ENCODE peak calls at places on chromosomes 2 and 18, in ten cellular contexts. U is lower leg skin, H is adrenal gland, Q is A549, D is Peyer's patch, Z is spleen, C is body of pancreas, Y is HepG2, W is transverse colon, L is ovary. X is an unnamed sample.
A peak's percentile ranks its signal among the peaks of the same experiment; 100 is the strongest.

GRCh38 chr2:100321181-100321880 is 970 bp downstream of the LONRF2 start:
- DNase-seq in C (peak; percentile 82), W (no peak), L (peak; percentile 38), Y (no peak), U (no peak), Q (peak; percentile 40), H (peak; percentile 41), D (no peak), Z (peak; percentile 71), X (peak; percentile 45)

GRCh38 chr18:76126327-76126726 is 368.7 kb downstream of the ZNF516 start:
- DNase-seq in C (no peak), Q (no peak), Z (no peak), W (no peak), H (no peak), L (no peak), U (no peak), Y (no peak), D (no peak), X (no peak)

GRCh38 chr2:62306751-62307468 is 111.0 kb downstream of the B3GNT2 start:
- DNase-seq in Y (no peak), D (peak; percentile 56), Z (peak; percentile 83), U (no peak), Q (no peak), W (peak; percentile 50), H (no peak), L (no peak), C (peak; percentile 62), X (no peak)

GRCh38 chr2:148814853-148815419 is 60.1 kb upstream of the KIF5C start:
- DNase-seq in Y (no peak), Q (no peak), W (peak; percentile 20), U (no peak), D (no peak), H (peak; percentile 34), Z (no peak), L (no peak), C (peak; percentile 22), X (no peak)

GRCh38 chr18:36006997-36007396 is 34.5 kb downstream of the RMP24 start:
- DNase-seq in Y (peak; percentile 33), Q (no peak), H (no peak), L (no peak), W (no peak), Z (no peak), U (no peak), D (no peak), C (no peak), X (no peak)

GRCh38 chr2:119760237-119760807 is 600 bp downstream of the PTPN4 start:
- DNase-seq in Q (no peak), H (no peak), U (no peak), W (peak; percentile 52), Z (no peak), C (peak; percentile 55), L (no peak), Y (peak; percentile 35), D (peak; percentile 75), X (no peak)

GRCh38 chr18:68725341-68725740 is 10.4 kb upstream of the TMX3 start:
- DNase-seq in Y (no peak), W (no peak), D (no peak), H (no peak), C (no peak), Z (no peak), Q (no peak), L (no peak), U (no peak), X (no peak)

GRCh38 chr2:195364015-195364965 is 292.7 kb upstream of the SLC39A10 start:
- DNase-seq in L (no peak), W (no peak), Q (no peak), Z (no peak), Y (no peak), D (no peak), C (no peak), H (no peak), U (no peak), X (no peak)

GRCh38 chr2:64607381-64607780 is 46.3 kb downstream of the SERTAD2 start:
- DNase-seq in D (no peak), L (no peak), Q (no peak), W (no peak), C (no peak), Y (no peak), H (no peak), U (no peak), Z (no peak), X (no peak)
- TF ChIP-seq POLR2A in D (no peak), L (no peak), Q (no peak), W (no peak), C (no peak), Y (no peak), H (no peak), U (no peak), Z (no peak), X (no peak)

GRCh38 chr2:10045561-10046355 is 2.4 kb downstream of the KLF11 start:
- DNase-seq in W (no peak), C (peak; percentile 93), H (peak; percentile 56), U (no peak), L (peak; percentile 43), Z (peak; percentile 80), Y (no peak), D (no peak), Q (no peak), X (no peak)

GRCh38 chr2:10043256-10043905 is at the start of gene KLF11:
- DNase-seq in U (peak; percentile 92), Y (peak; percentile 73), W (peak; percentile 94), C (peak; percentile 97), D (peak; percentile 96), Z (peak; percentile 96), H (peak; percentile 93), L (peak; percentile 96), Q (peak; percentile 86), X (peak; percentile 87)

GRCh38 chr2:10042301-10043161 is 819 bp upstream of the KLF11 start:
- DNase-seq in W (peak; percentile 75), U (peak; percentile 80), D (peak; percentile 84), H (peak; percentile 95), L (peak; percentile 84), Z (peak; percentile 91), Y (peak; percentile 80), C (peak; percentile 88), Q (no peak), X (peak; percentile 88)

GRCh38 chr2:10041711-10042110 is 1.6 kb upstream of the KLF11 start:
- DNase-seq in W (no peak), L (no peak), C (no peak), H (no peak), Z (no peak), U (no peak), Y (no peak), D (no peak), Q (no peak), X (no peak)

DNA sequence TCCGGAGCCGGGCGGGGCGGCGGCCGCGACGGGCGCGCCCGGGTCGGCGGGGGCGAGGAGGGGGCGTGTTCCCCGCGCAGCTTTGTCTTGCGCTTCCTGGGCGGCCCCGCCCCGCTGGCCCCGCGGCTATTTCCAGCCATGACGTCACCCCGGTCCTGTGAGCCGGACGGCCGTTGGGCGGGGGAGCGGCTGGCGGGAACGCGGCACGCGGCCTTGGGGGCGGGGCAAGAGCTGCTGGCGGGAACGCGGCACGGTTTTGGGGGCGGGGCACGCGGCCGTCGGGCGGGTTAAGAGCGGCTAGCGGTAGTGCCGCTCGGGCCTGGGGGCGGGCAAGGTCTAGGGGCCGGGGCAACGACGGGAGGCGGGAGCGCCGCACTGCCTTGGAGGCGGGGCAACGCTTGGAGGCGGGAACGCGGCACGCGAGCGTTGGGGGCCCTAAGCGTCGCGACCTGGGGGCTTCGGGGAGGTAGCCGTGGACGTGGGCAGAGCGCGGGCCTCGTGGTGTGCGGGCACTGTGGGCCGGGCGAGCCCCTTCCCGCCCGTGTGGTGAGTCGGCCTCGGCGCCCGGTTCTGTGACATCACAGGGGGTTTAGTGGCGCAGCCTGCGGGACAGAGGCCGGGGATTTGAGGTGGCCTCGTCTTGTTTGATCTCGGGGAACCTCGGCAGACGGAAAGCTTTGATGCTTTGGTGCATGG is 704 bp downstream of the KLF11 start:
- DNase-seq in C (peak; percentile 99), H (peak; percentile 98), Z (peak; percentile 98), U (peak; percentile 98), L (peak; percentile 99), Q (peak; percentile 79), Y (peak; percentile 64), D (peak; percentile 99), W (peak; percentile 99), X (peak; percentile 97)
- TF ChIP-seq POLR2A in C (peak; percentile 72), H (peak; percentile 47), Z (no peak), U (no peak), L (peak; percentile 69), Q (no peak), Y (no peak), D (no peak), W (peak; percentile 22), X (no peak)

GRCh38 chr18:12943200-12943599 is 4.6 kb upstream of the SEH1L start:
- DNase-seq in W (no peak), Z (no peak), D (no peak), Q (no peak), C (no peak), H (no peak), Y (no peak), U (no peak), L (no peak), X (no peak)

GRCh38 chr18:12947355-12948054 is at the start of gene SEH1L:
- DNase-seq in U (peak; percentile 99), H (peak; percentile 99), C (peak; percentile 100), Z (peak; percentile 100), Q (peak; percentile 61), W (peak; percentile 100), D (peak; percentile 100), Y (peak; percentile 87), L (peak; percentile 99), X (peak; percentile 86)

GRCh38 chr18:12944724-12945123 is 3.1 kb upstream of the SEH1L start:
- DNase-seq in D (no peak), C (peak; percentile 94), Y (no peak), Z (no peak), L (peak; percentile 18), W (peak; percentile 34), H (peak; percentile 41), Q (no peak), U (no peak), X (peak; percentile 12)

GRCh38 chr18:12946549-12947354 is 1.1 kb upstream of the SEH1L start:
- DNase-seq in L (peak; percentile 44), C (peak; percentile 46), Y (peak; percentile 93), Q (peak; percentile 16), D (no peak), U (no peak), W (peak; percentile 47), Z (no peak), H (peak; percentile 77), X (peak; percentile 17)

DNA sequence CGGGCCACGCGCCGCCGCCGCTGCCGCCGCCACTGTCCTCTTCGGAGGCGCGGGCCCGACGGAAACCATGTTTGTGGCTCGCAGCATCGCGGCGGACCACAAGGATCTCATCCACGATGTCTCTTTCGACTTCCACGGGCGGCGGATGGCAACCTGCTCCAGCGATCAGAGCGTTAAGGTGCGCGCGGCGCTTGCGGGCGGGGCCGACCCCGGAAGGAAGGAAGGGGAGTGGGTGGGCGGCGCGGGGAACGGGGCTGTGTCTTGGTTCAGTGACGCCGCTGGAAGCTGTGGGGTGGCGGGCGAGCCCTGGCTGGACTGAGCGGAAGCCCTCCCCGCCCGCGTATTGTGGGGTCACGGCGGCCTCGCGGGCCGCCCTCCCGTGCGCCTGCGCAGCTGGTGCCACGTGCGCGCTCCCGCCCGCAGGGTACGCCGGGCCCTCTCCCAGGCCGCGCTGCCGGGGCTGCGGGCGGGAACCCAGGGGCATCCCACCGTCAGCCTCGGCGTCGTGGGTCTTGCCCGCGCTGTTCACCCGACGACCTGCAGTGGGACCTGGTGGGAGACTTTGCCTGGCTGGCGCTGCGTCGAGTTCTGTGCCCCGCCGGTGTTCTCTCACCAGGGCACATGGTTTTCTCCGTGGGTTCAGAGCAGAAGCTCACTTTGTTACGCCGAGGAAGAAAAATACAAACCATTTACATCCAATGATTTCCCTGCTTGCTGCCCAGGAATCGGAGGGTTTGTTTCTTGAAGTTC is 419 bp downstream of the SEH1L start:
- DNase-seq in W (peak; percentile 96), H (peak; percentile 96), D (peak; percentile 98), Y (peak; percentile 87), L (peak; percentile 90), U (peak; percentile 94), Q (peak; percentile 53), Z (peak; percentile 99), C (peak; percentile 92), X (peak; percentile 81)
- TF ChIP-seq POLR2A in W (peak; percentile 82), H (peak; percentile 72), D (peak; percentile 68), Y (peak; percentile 83), L (peak; percentile 93), U (no peak), Q (peak; percentile 80), Z (no peak), C (peak; percentile 84), X (peak; percentile 73)

DNA sequence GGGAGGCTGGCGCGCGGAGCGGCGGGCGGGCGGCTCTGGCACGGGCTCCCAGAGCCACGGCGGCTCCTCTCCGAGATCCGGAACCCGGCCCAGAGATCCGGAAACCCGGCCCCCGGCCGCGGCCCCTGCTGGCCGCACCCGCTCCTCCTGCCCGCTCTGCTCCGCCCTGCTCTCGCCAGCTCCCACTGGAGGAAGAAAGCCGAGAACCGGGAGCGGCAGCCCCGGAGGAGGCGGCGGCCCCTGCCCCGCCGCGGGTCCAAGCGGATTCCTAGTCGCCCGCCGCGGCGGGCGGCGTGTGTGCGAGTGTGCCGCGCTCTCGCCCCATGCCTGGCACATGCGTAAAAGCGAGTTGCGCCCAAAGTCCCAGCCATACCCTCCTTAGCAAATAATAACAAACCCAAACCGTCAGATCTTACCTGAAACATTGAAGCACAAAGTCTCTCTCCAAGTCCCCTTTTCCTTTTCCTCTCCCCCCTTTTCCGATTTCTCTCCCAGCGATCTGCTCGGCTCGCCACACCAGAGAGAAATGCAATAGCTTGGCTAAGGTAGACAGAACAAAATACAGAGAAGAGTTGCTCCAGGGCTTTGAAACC is 108.7 kb upstream of the KCTD1 start:
- DNase-seq in Q (peak; percentile 35), C (peak; percentile 82), W (peak; percentile 71), L (peak; percentile 75), U (peak; percentile 43), H (peak; percentile 81), Y (peak; percentile 6), D (peak; percentile 59), Z (peak; percentile 91), X (peak; percentile 27)
- TF ChIP-seq POLR2A in Q (peak; percentile 35), C (peak; percentile 80), W (peak; percentile 77), L (no peak), U (no peak), H (peak; percentile 78), Y (no peak), D (no peak), Z (no peak), X (no peak)

X was measured in H54.